ENCODE peak calls at places on chromosomes 7 and 10, in six cellular contexts. U, W, X, N, I and C are unnamed samples.

GRCh38 chr10:72328045-72328828 is 26.5 kb downstream of the DNAJB12 start:
- DNase-seq in X (no peak), U (peak; percentile 71), I (no peak), N (peak; percentile 81), W (peak; percentile 74), C (no peak)

GRCh38 chr10:60663850-60664249 is 114.4 kb upstream of the CDK1 start:
- DNase-seq in I (no peak), N (no peak), W (no peak), X (no peak), U (peak; percentile 6), C (no peak)

GRCh38 chr10:110530131-110530831 is 32.6 kb downstream of the DUSP5 start:
- DNase-seq in U (peak; percentile 16), N (peak; percentile 67), I (peak; percentile 54), X (no peak), W (no peak), C (peak; percentile 73)

GRCh38 chr7:30983042-30983913 is 19.5 kb downstream of the GHRHR start:
- DNase-seq in N (peak; percentile 94), X (no peak), U (peak; percentile 39), W (peak; percentile 85), I (peak; percentile 90), C (peak; percentile 70)

GRCh38 chr7:75624134-75624832 is 114.5 kb downstream of the HIP1 start:
- DNase-seq in N (no peak), U (no peak), I (no peak), X (no peak), W (no peak), C (no peak)

GRCh38 chr7:92717982-92718716 is 118.2 kb downstream of the CDK6 start:
- DNase-seq in N (no peak), W (no peak), X (no peak), U (peak; percentile 20), I (no peak), C (no peak)

GRCh38 chr10:34526186-34526585 is 288.9 kb downstream of the PARD3 start:
- DNase-seq in W (no peak), X (no peak), N (no peak), I (no peak), U (no peak), C (no peak)

GRCh38 chr7:107373354-107373753 is 96.5 kb upstream of the GPR22 start:
- DNase-seq in I (no peak), U (no peak), X (no peak), W (no peak), N (no peak), C (no peak)

GRCh38 chr7:1555813-1556540 is at the start of gene TMEM184A:
- DNase-seq in N (peak; percentile 88), U (peak; percentile 89), W (peak; percentile 43), X (no peak), I (no peak), C (peak; percentile 89)

GRCh38 chr10:29968556-29968955 is 90.8 kb downstream of the JCAD start:
- DNase-seq in W (no peak), N (no peak), I (no peak), U (no peak), X (no peak), C (no peak)

GRCh38 chr7:74387606-74388005 is 66.1 kb upstream of the GTF2IRD1 start:
- DNase-seq in U (no peak), X (no peak), I (no peak), N (no peak), W (no peak), C (no peak)

GRCh38 chr10:110918633-110919348 is at the start of gene BBIP1:
- DNase-seq in X (peak; percentile 99), W (no peak), U (peak; percentile 99), I (peak; percentile 99), N (peak; percentile 89), C (peak; percentile 100)

GRCh38 chr10:66322777-66323176 is 603.1 kb upstream of the LRRTM3 start:
- DNase-seq in N (no peak), W (no peak), U (no peak), X (no peak), I (no peak), C (no peak)

GRCh38 chr10:130764651-130765050 is 546.9 kb downstream of the TCERG1L start:
- DNase-seq in W (no peak), U (no peak), I (no peak), N (no peak), X (no peak), C (no peak)

GRCh38 chr7:74203157-74203556 is 6.6 kb upstream of the LAT2 start:
- DNase-seq in U (peak; percentile 32), I (no peak), N (peak; percentile 64), X (no peak), W (no peak), C (no peak)

DNA sequence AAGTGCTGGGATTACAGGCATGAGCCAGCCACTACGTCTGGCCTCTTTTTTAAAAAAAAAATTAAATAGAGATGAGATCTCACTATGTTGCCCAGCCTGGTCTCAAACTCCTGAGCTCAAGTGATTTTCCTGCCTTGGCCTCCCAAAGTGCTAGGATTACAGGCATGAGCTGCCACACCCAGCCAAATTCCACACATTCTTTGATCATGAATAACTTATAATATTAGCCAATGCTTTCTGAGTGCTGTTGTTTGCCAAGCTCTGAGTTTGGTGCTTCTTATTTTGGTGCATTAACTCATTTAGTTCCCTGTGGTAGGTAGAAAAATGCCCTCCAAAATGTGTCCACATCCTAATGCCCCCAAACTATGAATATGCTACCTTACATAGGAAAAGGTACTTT is 47.2 kb upstream of the MKI67 start:
- DNase-seq in W (no peak), I (no peak), N (no peak), U (peak; percentile 41), X (no peak), C (no peak)
- TF ChIP-seq POLR2AphosphoS5 in W (no peak), I (no peak), N (no peak), U (no peak), X (no peak), C (no peak)

GRCh38 chr7:42931447-42931833 is 534 bp downstream of the PSMA2 start:
- DNase-seq in N (no peak), U (no peak), X (no peak), W (no peak), I (no peak), C (no peak)
- TF ChIP-seq SIN3A in N (no peak), U (no peak), X (no peak), W (no peak), I (no peak), C (no peak)

GRCh38 chr10:47057471-47057870 is 146.2 kb downstream of the PTPN20 start:
- DNase-seq in U (no peak), W (no peak), I (no peak), N (no peak), X (no peak), C (no peak)

GRCh38 chr10:47054936-47055335 is 143.7 kb downstream of the PTPN20 start:
- DNase-seq in W (no peak), U (no peak), N (no peak), X (no peak), I (no peak), C (no peak)

GRCh38 chr10:47053399-47053798 is 142.2 kb downstream of the PTPN20 start:
- DNase-seq in U (no peak), X (no peak), N (no peak), W (no peak), I (no peak), C (no peak)

GRCh38 chr10:47058303-47058702 is 147.1 kb downstream of the PTPN20 start:
- DNase-seq in I (no peak), W (no peak), N (no peak), U (no peak), X (no peak), C (no peak)

DNA sequence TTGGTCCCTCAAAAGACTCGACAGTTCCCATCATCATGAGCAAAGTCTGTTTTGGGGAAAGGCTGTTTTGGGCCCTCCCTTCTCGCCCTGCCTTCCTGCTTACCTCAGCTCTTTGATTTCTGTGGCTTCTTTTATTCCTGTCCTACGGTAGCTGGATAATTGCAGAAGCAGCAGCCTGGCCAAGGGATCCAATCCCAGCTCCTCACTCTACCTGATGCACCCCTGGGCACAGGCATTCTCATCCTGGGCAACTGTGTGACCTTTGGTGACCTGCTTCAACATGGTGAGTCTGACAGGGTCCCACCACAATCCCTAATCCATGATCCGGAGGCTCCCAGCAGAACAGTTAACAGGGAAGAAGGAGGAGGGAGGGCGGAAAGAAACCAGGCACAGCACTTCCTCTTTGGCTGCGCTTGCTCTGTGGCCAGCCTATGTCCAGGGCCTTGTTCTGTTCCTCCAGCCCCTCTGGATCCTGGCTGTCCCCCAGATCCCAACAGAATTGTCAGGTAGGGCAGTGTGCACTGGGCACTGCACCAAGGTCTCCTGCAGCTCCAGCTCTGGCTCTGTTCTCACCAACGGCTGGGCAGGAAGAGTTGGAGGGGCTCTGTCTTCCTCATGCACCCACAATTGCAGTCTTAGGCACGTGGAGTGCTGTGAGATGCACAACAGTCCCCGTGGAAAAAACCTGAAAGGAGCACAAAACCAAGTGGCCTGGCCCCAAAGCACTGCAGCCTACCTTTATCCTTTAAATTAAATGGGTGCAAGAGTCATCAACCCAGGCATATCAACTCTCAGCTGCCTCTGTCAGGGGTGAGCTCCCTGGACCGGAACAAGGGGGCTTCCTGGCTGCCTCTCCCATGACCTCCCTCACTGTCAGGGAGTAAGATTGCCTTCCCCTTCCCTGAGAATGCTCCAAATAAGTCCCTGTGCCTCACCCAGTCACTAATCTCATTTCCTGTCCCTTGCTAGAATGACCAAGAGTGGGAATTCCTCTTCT is 144.5 kb downstream of the PTPN20 start:
- DNase-seq in U (no peak), N (no peak), X (no peak), W (no peak), I (no peak), C (no peak)
- H2AFZ ChIP-seq in U (no peak overlapping the region), N (no peak overlapping the region), X (no peak overlapping the region), W (no peak overlapping the region), I (no peak overlapping the region), C (no peak overlapping the region)

GRCh38 chr7:69982197-69982596 is 383.9 kb downstream of the AUTS2 start:
- DNase-seq in W (no peak), X (no peak), N (no peak), U (no peak), I (no peak), C (no peak)
- TF ChIP-seq POLR2AphosphoS5 in W (no peak), X (no peak), N (no peak), U (no peak), I (no peak), C (no peak)

DNA sequence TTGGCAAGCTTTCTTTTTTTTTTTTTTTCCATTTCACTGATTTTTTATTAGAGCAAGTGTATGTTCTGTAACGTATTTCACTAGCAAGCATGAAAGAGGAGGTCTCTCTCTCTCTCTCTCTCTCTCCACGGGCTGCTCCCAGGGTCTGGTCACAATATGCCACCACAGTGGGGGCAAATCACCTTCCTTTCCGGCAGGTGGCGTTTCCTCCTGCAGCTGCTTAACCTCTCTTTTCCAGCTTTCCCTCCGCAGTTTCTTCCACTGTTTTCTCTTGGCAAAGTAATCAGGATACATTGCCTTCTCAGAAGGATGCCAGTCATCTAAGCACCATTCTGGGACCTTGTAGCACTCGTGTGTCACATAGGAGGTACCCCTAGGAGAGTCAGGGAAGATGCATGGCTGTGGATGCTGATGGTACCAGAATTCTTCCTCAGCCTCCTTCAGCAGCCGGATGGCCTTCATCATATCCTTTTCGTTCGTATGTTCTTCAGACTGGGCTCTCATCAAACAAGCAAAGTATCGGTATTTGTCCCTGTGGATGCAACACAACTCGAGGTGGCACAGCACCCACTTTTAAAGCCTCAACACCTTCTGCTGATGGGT is 197.3 kb upstream of the PODXL start:
- DNase-seq in W (no peak), X (no peak), N (peak; percentile 51), U (peak; percentile 13), I (peak; percentile 21), C (peak; percentile 22)
- TF ChIP-seq SIN3A in W (no peak), X (no peak), N (no peak), U (no peak), I (no peak), C (no peak)